ENCODE peak calls at places on chromosome 19, in six cellular contexts. J is thoracic aorta, G is progenitor cell of endocrine pancreas, B is left lung, M is RWPE1, O is dorsolateral prefrontal cortex. U is an unnamed sample.

GRCh38 chr19:55232986-55233385 is 4.4 kb upstream of the TMEM86B start:
- DNase-seq in J (no peak), G (no peak), B (no peak), M (no peak), O (no peak), U (no peak)

GRCh38 chr19:47045867-47046470 is 2.5 kb downstream of the TMEM160 start:
- DNase-seq in J (no peak), G (no peak), B (peak), M (no peak), O (no peak), U (no peak)

GRCh38 chr19:34960103-34960805 is 3.8 kb downstream of the ZNF792 start:
- DNase-seq in J (no peak), G (no peak), B (no peak), M (no peak), O (no peak), U (no peak)

GRCh38 chr19:55095260-55096060 is 19.8 kb downstream of the EPS8L1 start:
- DNase-seq in J (no peak), G (no peak), B (no peak), M (no peak), O (no peak), U (no peak)

GRCh38 chr19:56170261-56170660 is 5.5 kb upstream of the GALP start:
- DNase-seq in J (no peak), G (no peak), B (peak), M (peak), O (no peak), U (no peak)

GRCh38 chr19:12331211-12331941 is 2.1 kb downstream of the ZNF563 start:
- DNase-seq in J (no peak), G (no peak), B (no peak), M (no peak), O (no peak), U (peak)

GRCh38 chr19:41999878-42000208 is 5.8 kb upstream of the ATP1A3 start:
- DNase-seq in J (no peak), G (no peak), B (peak), M (no peak), O (no peak), U (no peak)

GRCh38 chr19:39465956-39466747 is 14.5 kb upstream of the TIMM50 start:
- DNase-seq in J (no peak), G (no peak), B (peak), M (no peak), O (no peak), U (no peak)

GRCh38 chr19:44764975-44765948 is 12.4 kb upstream of the CBLC start:
- DNase-seq in J (no peak), G (no peak), B (peak), M (no peak), O (no peak), U (no peak)

GRCh38 chr19:6766357-6767080 is 716 bp downstream of the SH2D3A start:
- DNase-seq in J (no peak), G (no peak), B (peak), M (no peak), O (no peak), U (no peak)

GRCh38 chr19:3142292-3142670 is 6.4 kb downstream of the GNA15 start:
- DNase-seq in J (no peak), G (no peak), B (no peak), M (peak), O (no peak), U (no peak)

GRCh38 chr19:6100284-6100915 is 9.9 kb downstream of the RFX2 start:
- DNase-seq in J (no peak), G (no peak), B (peak), M (no peak), O (no peak), U (peak)

GRCh38 chr19:8441725-8442544 is 2.8 kb upstream of the HNRNPM start:
- DNase-seq in J (no peak), G (no peak), B (no peak), M (no peak), O (no peak), U (no peak)

GRCh38 chr19:23254141-23254910 is 4.1 kb upstream of the ZNF724 start:
- DNase-seq in J (no peak), G (no peak), B (no peak), M (no peak), O (no peak), U (no peak)

GRCh38 chr19:55437410-55437809 is 5.7 kb downstream of the SHISA7 start:
- DNase-seq in J (no peak), G (peak), B (no peak), M (peak), O (no peak), U (no peak)

GRCh38 chr19:18122860-18123795 is 25.6 kb downstream of the MAST3 start:
- DNase-seq in J (no peak), G (no peak), B (no peak), M (no peak), O (no peak), U (no peak)

GRCh38 chr19:42152876-42153275 is 20.6 kb upstream of the POU2F2 start:
- DNase-seq in J (no peak), G (no peak), B (no peak), M (no peak), O (no peak), U (no peak)

GRCh38 chr19:11142528-11143171 is 12.9 kb downstream of the SPC24 start:
- DNase-seq in J (peak), G (no peak), B (peak), M (peak), O (peak), U (no peak)

GRCh38 chr19:53537523-53538377 is at the start of gene ZNF331:
- DNase-seq in J (peak), G (peak), B (peak), M (peak), O (peak), U (peak)

GRCh38 chr19:9916719-9917118 is 19.6 kb downstream of the OLFM2 start:
- DNase-seq in J (no peak), G (no peak), B (no peak), M (no peak), O (no peak), U (no peak)

GRCh38 chr19:5631511-5632240 is 8.8 kb downstream of the SAFB start:
- DNase-seq in J (no peak), G (no peak), B (no peak), M (no peak), O (no peak), U (no peak)

GRCh38 chr19:2168619-2169424 is 5.1 kb downstream of the DOT1L start:
- DNase-seq in J (peak), G (peak), B (peak), M (peak), O (peak), U (peak)

GRCh38 chr19:2970201-2970838 is 7.0 kb upstream of the TLE6 start:
- DNase-seq in J (no peak), G (no peak), B (peak), M (no peak), O (no peak), U (no peak)

GRCh38 chr19:11924886-11925583 is at the start of gene ZNF700:
- DNase-seq in J (peak), G (peak), B (peak), M (peak), O (peak), U (peak)

GRCh38 chr19:51530616-51531015 is 854 bp downstream of the SIGLEC6 start:
- DNase-seq in J (no peak), G (no peak), B (no peak), M (no peak), O (no peak), U (no peak)

GRCh38 chr19:58362272-58362994 is at the start of gene ZNF497:
- DNase-seq in J (peak), G (peak), B (peak), M (peak), O (peak), U (peak)

GRCh38 chr19:2047076-2047448 is 4.0 kb downstream of the MKNK2 start:
- DNase-seq in J (no peak), G (no peak), B (no peak), M (no peak), O (no peak), U (no peak)

GRCh38 chr19:45400192-45400591 is 4.7 kb downstream of the PPP1R13L start:
- DNase-seq in J (no peak), G (no peak), B (no peak), M (peak), O (no peak), U (no peak)

GRCh38 chr19:32232449-32232848 is 113.0 kb upstream of the ZNF507 start:
- DNase-seq in J (no peak), G (no peak), B (no peak), M (no peak), O (no peak), U (no peak)

GRCh38 chr19:29004796-29005195 is 208.2 kb downstream of the UQCRFS1 start:
- DNase-seq in J (no peak), G (no peak), B (no peak), M (no peak), O (no peak), U (no peak)

GRCh38 chr19:7533281-7533819 is 2.2 kb upstream of the PNPLA6 start:
- DNase-seq in J (no peak), G (no peak), B (peak), M (no peak), O (peak), U (no peak)

GRCh38 chr19:7010722-7011593 is 10.3 kb downstream of the MBD3L2B start:
- DNase-seq in J (no peak), G (no peak), B (no peak), M (no peak), O (no peak), U (no peak)

GRCh38 chr19:16376241-16376640 is 51.6 kb downstream of the KLF2 start:
- DNase-seq in J (no peak), G (no peak), B (no peak), M (no peak), O (no peak), U (no peak)

GRCh38 chr19:16377521-16377920 is 52.9 kb downstream of the KLF2 start:
- DNase-seq in J (no peak), G (no peak), B (no peak), M (no peak), O (no peak), U (no peak)

GRCh38 chr19:16375157-16375935 is 50.7 kb downstream of the KLF2 start:
- DNase-seq in J (no peak), G (no peak), B (no peak), M (no peak), O (no peak), U (no peak)

GRCh38 chr19:16375936-16376185 is 51.2 kb downstream of the KLF2 start:
- DNase-seq in J (no peak), G (no peak), B (no peak), M (no peak), O (no peak), U (no peak)

DNA sequence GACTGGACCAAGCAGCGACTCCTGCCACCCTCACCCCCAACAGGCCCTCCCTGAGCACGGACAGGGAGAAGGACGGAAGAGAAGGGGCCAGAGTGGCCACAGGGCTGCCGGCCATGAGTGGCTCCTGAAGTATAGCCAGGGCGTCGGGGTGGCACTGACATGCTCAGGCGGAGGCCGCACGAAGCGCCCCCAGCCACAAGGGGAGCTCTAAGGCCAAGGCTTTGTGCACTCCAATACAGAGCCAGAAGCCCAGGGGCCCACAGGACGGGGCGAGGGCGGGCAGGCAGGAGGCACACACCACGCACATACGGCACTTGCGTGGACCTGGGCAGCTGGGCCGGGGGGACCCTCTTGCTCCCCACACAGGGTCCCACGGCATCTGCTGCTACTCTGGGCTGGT is 52.0 kb downstream of the KLF2 start:
- DNase-seq in J (no peak), G (no peak), B (no peak), M (peak), O (no peak), U (no peak)
- TF ChIP-seq CTCF in J (no peak), G (peak), B (no peak), M (peak), O (no peak), U (no peak)

GRCh38 chr19:38324431-38324830 is 4.8 kb downstream of the KCNK6 start:
- DNase-seq in J (no peak), G (no peak), B (no peak), M (peak), O (no peak), U (no peak)

GRCh38 chr19:38323276-38323675 is 3.6 kb downstream of the KCNK6 start:
- DNase-seq in J (no peak), G (no peak), B (no peak), M (no peak), O (no peak), U (no peak)

GRCh38 chr19:38319421-38320258 is at the start of gene KCNK6:
- DNase-seq in J (no peak), G (no peak), B (peak), M (no peak), O (peak), U (peak)

GRCh38 chr19:38320969-38321339 is 1.3 kb downstream of the KCNK6 start:
- DNase-seq in J (no peak), G (no peak), B (no peak), M (no peak), O (no peak), U (no peak)

DNA sequence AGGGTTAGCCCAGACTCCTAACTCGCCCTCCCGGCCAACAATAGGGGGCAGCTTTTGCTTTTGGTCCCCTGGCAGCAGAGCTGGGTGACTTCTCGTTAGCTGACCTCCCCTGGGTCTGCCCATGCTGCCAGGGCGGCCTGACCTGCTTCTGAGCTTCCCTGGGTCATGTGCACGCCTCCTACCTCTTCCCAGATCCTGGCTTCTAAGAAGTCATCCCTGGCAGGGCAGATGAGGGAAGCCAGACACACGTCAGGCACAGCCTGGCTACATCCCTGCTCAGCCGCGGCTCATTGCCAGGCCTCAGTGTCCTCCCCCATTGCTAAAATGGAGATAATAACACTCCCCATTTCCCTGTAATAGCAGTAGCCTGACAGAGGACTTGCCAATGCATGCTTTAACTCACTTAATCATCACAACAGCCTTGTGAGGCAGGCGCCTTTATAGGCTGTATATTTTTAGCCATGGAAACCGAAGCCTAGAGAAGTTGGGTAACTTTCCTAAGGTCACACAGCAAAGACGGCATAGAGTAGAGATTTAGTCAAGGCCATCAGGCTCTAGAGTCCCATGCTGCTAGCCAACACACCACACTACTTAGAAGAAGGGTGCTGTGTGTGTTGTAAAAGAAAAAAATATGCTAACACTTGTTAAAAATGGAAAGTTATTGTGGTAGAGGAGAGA is 2.1 kb downstream of the KCNK6 start:
- DNase-seq in J (no peak), G (no peak), B (no peak), M (peak), O (no peak), U (no peak)
- TF ChIP-seq CTCF in J (no peak), G (no peak), B (no peak), M (no peak), O (no peak), U (no peak)

GRCh38 chr19:19134687-19135158 is 3.6 kb downstream of the TMEM161A start:
- DNase-seq in J (no peak), G (peak), B (peak), M (no peak), O (no peak), U (peak)
- TF ChIP-seq CTCF in J (no peak), G (no peak), B (no peak), M (no peak), O (no peak), U (no peak)

GRCh38 chr19:49954092-49954825 is 6.7 kb downstream of the SIGLEC11 start:
- DNase-seq in J (no peak), G (no peak), B (peak), M (no peak), O (no peak), U (no peak)

GRCh38 chr19:49956113-49956491 is 4.9 kb downstream of the SIGLEC11 start:
- DNase-seq in J (no peak), G (no peak), B (no peak), M (no peak), O (no peak), U (no peak)

GRCh38 chr19:49953376-49953775 is 7.6 kb downstream of the SIGLEC11 start:
- DNase-seq in J (no peak), G (no peak), B (no peak), M (no peak), O (no peak), U (no peak)

GRCh38 chr19:49952906-49953305 is 8.1 kb downstream of the SIGLEC11 start:
- DNase-seq in J (no peak), G (no peak), B (peak), M (no peak), O (no peak), U (no peak)

GRCh38 chr19:49954933-49955332 is 6.0 kb downstream of the SIGLEC11 start:
- DNase-seq in J (no peak), G (no peak), B (peak), M (no peak), O (no peak), U (no peak)
- TF ChIP-seq CTCF in J (no peak), G (no peak), B (no peak), M (no peak), O (no peak), U (no peak)

DNA sequence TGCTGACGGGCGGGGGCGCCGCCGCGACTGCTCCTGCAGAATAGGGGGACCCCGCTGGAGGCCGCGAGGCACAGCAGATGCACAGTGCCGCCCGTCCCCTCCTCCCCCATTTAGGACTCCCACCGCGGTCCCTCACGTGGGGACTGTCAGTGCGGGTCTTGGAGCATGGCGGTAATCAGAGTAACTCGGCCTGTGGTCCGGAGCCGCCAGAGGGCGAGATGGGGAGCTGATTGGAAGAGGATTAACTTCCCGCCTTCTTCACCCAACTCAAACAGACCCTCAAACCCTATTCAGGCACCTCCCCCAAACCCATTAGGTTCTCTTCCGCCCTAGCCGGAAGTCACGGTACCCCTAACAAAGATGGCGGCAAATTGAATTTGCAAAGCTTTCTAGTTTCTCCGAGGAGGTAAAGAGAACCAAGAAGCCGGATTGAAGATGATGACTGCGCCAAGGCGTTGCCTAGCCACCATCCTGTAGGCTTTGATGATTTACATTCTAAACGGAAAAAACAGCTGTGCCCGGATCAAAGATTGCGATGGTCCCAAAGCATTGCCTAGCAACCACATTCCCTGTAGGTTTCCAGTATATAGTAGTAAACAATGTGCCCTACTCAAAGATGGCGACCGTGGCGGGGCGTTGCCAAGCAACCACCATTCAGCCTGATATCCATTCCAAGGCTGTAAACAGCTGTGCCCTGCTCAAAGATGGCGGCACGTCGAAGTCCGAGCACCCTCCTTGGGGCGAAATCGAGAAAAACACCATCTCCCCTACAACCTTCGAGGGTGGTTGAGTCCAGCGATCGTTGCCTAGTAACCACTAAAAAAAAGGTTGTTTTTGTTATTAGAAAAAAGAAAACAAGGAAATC is at the start of gene FUZ:
- DNase-seq in J (peak), G (peak), B (peak), M (peak), O (peak), U (peak)
- TF ChIP-seq CTCF in J (no peak), G (peak), B (no peak), M (no peak), O (no peak), U (no peak)